ENCODE peak calls at places on chromosomes 6 and 20, in five cellular contexts. Z is MM.1S; U is CD8-positive, alpha-beta T cell; N is PC-9; F is naive thymus-derived CD4-positive, alpha-beta T cell. V is an unnamed sample. For H3K27me3, the result is how much of the 10 kb centered on the place peaks cover.

GRCh38 chr20:1900321-1900791 is 5.1 kb downstream of the SIRPA start:
- DNase-seq in F (no peak), U (no peak), N (peak), Z (peak), V (no peak)

GRCh38 chr20:266604-267562 is 9.4 kb downstream of the DEFB132 start:
- DNase-seq in Z (peak), U (peak), N (peak), F (peak), V (peak)

GRCh38 chr20:889110-889509 is 27.0 kb downstream of the ANGPT4 start:
- DNase-seq in Z (no peak), F (no peak), U (no peak), N (no peak), V (no peak)

GRCh38 chr20:18926972-18927371 is 113.4 kb downstream of the SCP2D1 start:
- DNase-seq in N (no peak), U (no peak), Z (no peak), F (no peak), V (no peak)

GRCh38 chr6:111230351-111231077 is 143.2 kb downstream of the SLC16A10 start:
- DNase-seq in F (no peak), N (peak), Z (no peak), U (no peak), V (no peak)

GRCh38 chr20:4613184-4613583 is 108.5 kb upstream of the PRND start:
- DNase-seq in F (no peak), N (no peak), Z (no peak), U (no peak), V (no peak)

GRCh38 chr6:10419749-10420545 is 5.1 kb upstream of the TFAP2A start:
- DNase-seq in N (peak), Z (no peak), U (no peak), F (no peak), V (no peak)

GRCh38 chr6:152897807-152898399 is 84.9 kb downstream of the FBXO5 start:
- DNase-seq in F (peak), Z (peak), N (no peak), U (peak), V (peak)

GRCh38 chr20:44527716-44528199 is 5.9 kb upstream of the SERINC3 start:
- DNase-seq in Z (no peak), U (no peak), F (no peak), N (no peak), V (no peak)

GRCh38 chr6:816510-817084 is 123.7 kb upstream of the EXOC2 start:
- DNase-seq in U (no peak), N (no peak), F (peak), Z (no peak), V (no peak)

GRCh38 chr20:20694591-20694990 is 17.9 kb downstream of the RALGAPA2 start:
- DNase-seq in F (no peak), U (no peak), Z (no peak), N (no peak), V (no peak)

GRCh38 chr6:79946242-79946641 is 1.1 kb downstream of the ELOVL4 start:
- DNase-seq in Z (peak), F (no peak), U (no peak), N (no peak), V (peak)

GRCh38 chr6:2476376-2476775 is 231.0 kb upstream of the GMDS start:
- DNase-seq in N (peak), F (no peak), Z (no peak), U (no peak), V (no peak)

GRCh38 chr6:3643921-3644320 is 107.6 kb downstream of the PXDC1 start:
- DNase-seq in Z (no peak), F (no peak), U (no peak), N (no peak), V (no peak)

GRCh38 chr6:33638581-33638980 is 17.5 kb downstream of the ITPR3 start:
- DNase-seq in N (no peak), F (no peak), U (no peak), Z (no peak), V (no peak)

GRCh38 chr6:2247664-2248063 is 2.3 kb upstream of the GMDS start:
- DNase-seq in U (no peak), Z (no peak), N (no peak), F (no peak), V (no peak)

GRCh38 chr6:45432944-45433343 is 55.2 kb upstream of the SUPT3H start:
- DNase-seq in F (no peak), Z (no peak), N (no peak), U (no peak), V (no peak)

GRCh38 chr6:12391472-12391871 is 101.3 kb downstream of the EDN1 start:
- DNase-seq in F (no peak), U (no peak), Z (no peak), N (no peak), V (no peak)

GRCh38 chr20:21183722-21184121 is 57.8 kb downstream of the KIZ start:
- DNase-seq in Z (no peak), N (no peak), U (no peak), F (no peak), V (no peak)

GRCh38 chr6:146258206-146258605 is 229.3 kb downstream of the GRM1 start:
- DNase-seq in N (no peak), Z (no peak), U (no peak), F (no peak), V (no peak)

GRCh38 chr6:141024526-141024925 is 1108.2 kb upstream of the GJE1 start:
- DNase-seq in Z (no peak), N (no peak), F (no peak), U (no peak), V (no peak)

GRCh38 chr6:56713285-56713684 is 70.6 kb upstream of the DST start:
- DNase-seq in F (no peak), Z (no peak), N (peak), U (no peak), V (no peak)

GRCh38 chr6:154931741-154932424 is 63.2 kb upstream of the TIAM2 start:
- DNase-seq in U (no peak), N (peak), Z (no peak), F (no peak), V (no peak)

GRCh38 chr20:23005761-23006160 is 29.4 kb upstream of the SSTR4 start:
- DNase-seq in Z (no peak), F (no peak), U (no peak), N (no peak), V (no peak)

GRCh38 chr6:29827579-29828470 is at the start of gene HLA-G:
- DNase-seq in U (no peak), F (no peak), Z (no peak), N (no peak), V (no peak)

GRCh38 chr20:35750611-35751010 is 8.6 kb upstream of the RBM39 start:
- DNase-seq in N (no peak), U (no peak), F (no peak), Z (no peak), V (no peak)

GRCh38 chr6:165834613-165835259 is 171.7 kb upstream of the PDE10A start:
- DNase-seq in F (no peak), U (no peak), Z (no peak), N (no peak), V (no peak)

DNA sequence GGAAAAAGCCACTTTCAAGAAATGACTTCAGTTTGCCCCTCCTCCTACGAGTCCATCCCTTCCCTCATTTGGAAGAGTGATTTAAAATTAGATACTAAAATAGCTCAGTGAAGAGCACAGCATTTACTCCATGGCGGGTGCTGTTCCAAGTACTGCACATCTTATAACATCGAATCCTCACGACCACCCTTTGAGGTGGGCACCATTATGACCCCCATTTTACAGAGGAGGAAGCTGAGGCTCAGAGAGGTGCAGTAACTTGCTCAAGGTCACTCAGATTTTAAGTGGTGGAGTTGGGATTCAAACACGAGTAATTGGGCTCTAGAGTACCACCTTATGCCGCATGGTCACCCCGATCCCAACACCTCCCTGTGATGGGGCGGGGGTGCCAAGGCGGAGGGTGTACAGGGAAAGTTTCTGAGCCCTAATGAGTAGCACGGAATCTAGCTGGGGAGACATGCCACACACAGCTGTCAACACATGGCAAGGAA is 25.5 kb downstream of the TTBK1 start:
- DNase-seq in U (no peak), Z (no peak), F (no peak), N (no peak), V (no peak)
- H3K4me3 ChIP-seq in U (no peak), Z (peak), F (peak), N (no peak), V (no peak)

DNA sequence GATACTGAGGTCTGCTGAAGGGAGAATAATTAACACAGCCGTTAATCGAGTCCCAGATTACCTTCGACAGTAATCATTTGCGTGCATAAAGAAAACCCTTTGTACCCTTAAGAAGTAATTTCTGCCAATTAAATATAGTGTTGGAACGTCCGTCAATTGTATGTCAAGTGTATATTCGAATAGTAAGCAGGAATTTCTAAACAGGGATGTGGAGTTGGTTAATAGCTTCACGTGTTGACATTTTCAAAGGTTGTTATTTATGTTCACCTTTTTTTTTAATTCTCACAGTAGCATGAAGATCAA is 798 bp upstream of the SNAP91 start:
- DNase-seq in N (no peak), Z (no peak), F (no peak), U (no peak), V (no peak)
- H3K27me3 ChIP-seq in N (under half), Z (under half), F (under half), U (under half), V (under half)

GRCh38 chr6:108175592-108176279 is 9.9 kb downstream of the NR2E1 start:
- DNase-seq in N (no peak), Z (no peak), F (no peak), U (no peak), V (no peak)
- H3K4me3 ChIP-seq in N (no peak), Z (peak), F (no peak), U (no peak), V (no peak)

GRCh38 chr6:52640916-52641315 is 30.0 kb upstream of the TMEM14A start:
- DNase-seq in F (no peak), N (no peak), Z (no peak), U (no peak), V (no peak)

GRCh38 chr6:52641388-52641787 is 29.5 kb upstream of the TMEM14A start:
- DNase-seq in U (no peak), N (no peak), Z (no peak), F (no peak), V (no peak)

GRCh38 chr6:52639493-52639892 is 31.4 kb upstream of the TMEM14A start:
- DNase-seq in Z (no peak), N (no peak), F (no peak), U (no peak), V (no peak)

GRCh38 chr6:52641826-52642225 is 29.1 kb upstream of the TMEM14A start:
- DNase-seq in F (no peak), N (no peak), Z (no peak), U (no peak), V (no peak)

GRCh38 chr6:52640170-52640569 is 30.7 kb upstream of the TMEM14A start:
- DNase-seq in N (no peak), U (no peak), F (no peak), Z (no peak), V (no peak)
- H3K27me3 ChIP-seq in N (under half), U (under half), F (under half), Z (under half), V (under half)

DNA sequence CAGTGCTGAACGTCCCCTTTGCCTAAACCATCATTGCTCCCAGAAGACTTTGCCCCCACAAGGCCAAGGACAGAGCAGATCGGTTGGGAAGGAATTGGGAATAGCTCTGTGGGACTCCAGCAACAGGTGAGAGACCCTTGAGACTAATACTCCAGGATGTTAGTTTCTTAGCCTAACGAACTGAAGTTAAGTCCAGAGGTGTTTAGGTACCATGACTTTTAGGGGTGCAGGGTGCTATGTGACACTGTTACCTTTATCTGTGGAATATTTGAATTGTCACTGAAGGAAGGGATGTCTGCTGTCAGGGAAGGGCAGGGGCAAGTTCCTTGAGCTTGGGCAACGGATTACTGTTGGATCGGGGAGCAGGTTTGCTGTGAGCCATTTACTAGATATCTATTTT is 1.9 kb downstream of the BLCAP start:
- DNase-seq in U (no peak), Z (no peak), F (no peak), N (no peak), V (no peak)
- H3K4me3 ChIP-seq in U (no peak), Z (no peak), F (no peak), N (peak), V (no peak)

GRCh38 chr20:37441023-37441422 is 80.0 kb upstream of the NNAT start:
- DNase-seq in F (no peak), N (no peak), Z (no peak), U (no peak), V (no peak)

GRCh38 chr20:37442986-37443385 is 78.1 kb upstream of the NNAT start:
- DNase-seq in U (no peak), F (no peak), N (no peak), Z (no peak), V (no peak)

GRCh38 chr20:37445041-37445440 is 76.0 kb upstream of the NNAT start:
- DNase-seq in N (no peak), F (no peak), Z (no peak), U (no peak), V (no peak)

GRCh38 chr20:37442547-37442946 is 78.5 kb upstream of the NNAT start:
- DNase-seq in F (no peak), U (no peak), Z (no peak), N (no peak), V (no peak)

DNA sequence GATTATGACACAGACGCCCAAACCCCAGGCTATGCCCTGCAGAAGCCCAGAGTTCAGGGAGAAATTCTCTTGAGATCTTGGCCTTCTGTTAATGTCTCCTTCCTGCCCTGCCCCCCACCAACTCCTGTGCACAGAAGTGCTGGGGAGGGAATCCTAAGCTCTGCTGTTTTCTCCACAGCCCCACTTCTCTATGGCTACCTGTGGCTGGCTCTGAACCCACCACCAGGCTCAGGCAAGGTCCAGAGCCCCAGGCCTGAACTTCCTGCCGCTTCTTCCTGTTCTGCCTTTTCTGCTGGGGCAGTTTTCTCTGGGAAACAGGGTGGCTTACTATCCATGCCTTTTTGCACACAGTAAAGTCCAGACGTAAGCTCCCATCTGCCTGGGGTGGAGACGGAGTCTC is 77.5 kb upstream of the NNAT start:
- DNase-seq in U (no peak), F (no peak), N (no peak), Z (no peak), V (no peak)
- H3K27me3 ChIP-seq in U (under half), F (under half), N (half or more), Z (under half), V (under half)

DNA sequence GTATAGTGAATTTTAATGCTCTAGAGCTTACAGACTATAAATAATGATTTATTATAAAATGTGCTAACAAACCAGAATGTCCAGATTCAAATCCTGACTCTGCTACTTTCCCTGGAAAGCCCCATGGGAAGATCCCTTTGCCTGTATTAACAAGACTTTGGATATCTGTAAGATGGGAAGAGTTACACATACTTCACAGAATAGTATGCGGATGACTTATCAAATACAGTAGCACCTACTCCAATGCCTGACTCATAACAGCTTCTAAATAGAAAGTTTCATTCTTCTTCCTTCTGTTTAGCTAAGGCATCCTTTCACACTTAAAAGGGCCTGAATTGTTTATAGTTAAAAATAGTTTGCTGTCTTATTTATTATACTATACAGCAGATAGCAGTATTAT is 166.3 kb downstream of the KCNQ5 start:
- DNase-seq in F (no peak), Z (no peak), U (no peak), N (peak), V (no peak)
- H3K4me3 ChIP-seq in F (no peak), Z (no peak), U (no peak), N (no peak), V (no peak)

DNA sequence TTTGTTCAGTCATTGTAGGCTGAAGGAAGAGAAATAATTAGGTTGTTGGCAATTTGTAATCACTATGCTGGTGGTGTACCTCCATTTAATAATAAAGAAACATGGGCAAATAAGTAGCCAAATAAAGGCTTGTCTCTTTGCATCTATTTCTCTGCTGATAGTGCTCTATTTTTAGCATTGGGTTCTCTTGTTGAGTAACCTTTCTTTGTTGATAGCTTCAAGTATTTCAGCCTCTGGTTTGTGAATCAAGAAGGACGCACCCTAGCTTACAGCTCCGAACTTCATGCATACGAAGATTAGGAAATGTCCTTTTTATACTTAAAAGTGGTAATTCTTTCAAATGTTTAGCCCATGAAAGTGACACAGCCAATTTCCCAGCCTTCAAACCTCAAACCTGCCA is 2.6 kb downstream of the PPP1R14C start:
- DNase-seq in F (no peak), Z (no peak), N (peak), U (no peak), V (no peak)
- H3K27me3 ChIP-seq in F (under half), Z (under half), N (under half), U (under half), V (under half)